ENCODE peak calls at places on chromosomes 3 and 15, in nine cellular contexts. B is EH; F is HCT116; L is activated naive CD4-positive, alpha-beta T cell treated with anti-CD3 and anti-CD28 coated beads, Interleukin-2, amount 10 ng/mL, durations not matched to agents 7 days and 5 days; V is NCI-H1417; S is effector memory CD8-positive, alpha-beta T cell; H is adrenal gland; W is HFF-Myc; X is activated effector memory CD4-positive, alpha-beta T cell treated with anti-CD3 and anti-CD28 coated beads, Interleukin-2, amount 50 U/mL, for 16 hours. C is an unnamed sample.

GRCh38 chr15:22918056-22918455 is 62.1 kb downstream of the CYFIP1 start:
- DNase-seq in B (peak), X (no peak), W (peak), S (no peak), H (no peak), V (no peak), F (peak), L (no peak), C (no peak)

GRCh38 chr15:101029971-101030661 is 111.0 kb downstream of the LRRK1 start:
- DNase-seq in H (no peak), S (no peak), F (no peak), V (no peak), B (no peak), X (no peak), W (no peak), L (no peak), C (no peak)

GRCh38 chr3:59660852-59661624 is 611.2 kb upstream of the CFAP20DC start:
- DNase-seq in F (no peak), H (no peak), X (no peak), S (no peak), L (no peak), W (no peak), B (no peak), V (peak), C (no peak)

GRCh38 chr3:139982404-139982803 is 47.4 kb downstream of the CLSTN2 start:
- DNase-seq in W (no peak), S (no peak), H (no peak), X (no peak), L (no peak), B (no peak), F (no peak), V (peak), C (no peak)

GRCh38 chr15:80071652-80072051 is 12.2 kb downstream of the ZFAND6 start:
- DNase-seq in L (no peak), H (no peak), X (no peak), W (no peak), S (no peak), B (no peak), F (no peak), V (no peak), C (no peak)

GRCh38 chr3:165148901-165149441 is 47.2 kb downstream of the SLITRK3 start:
- DNase-seq in F (no peak), H (no peak), B (no peak), W (no peak), S (no peak), V (no peak), L (no peak), X (no peak), C (no peak)

GRCh38 chr3:46184469-46184868 is 23.6 kb downstream of the CCR1 start:
- DNase-seq in L (no peak), W (no peak), F (peak), H (no peak), X (no peak), S (no peak), B (peak), V (no peak), C (no peak)

GRCh38 chr3:71022552-71023335 is 560.8 kb downstream of the FOXP1 start:
- DNase-seq in B (peak), X (no peak), V (no peak), F (no peak), L (no peak), W (no peak), H (peak), S (no peak), C (no peak)

GRCh38 chr3:190338717-190339116 is 16.5 kb upstream of the CLDN1 start:
- DNase-seq in F (peak), H (peak), V (no peak), B (peak), L (no peak), S (no peak), W (no peak), X (no peak), C (no peak)

GRCh38 chr15:68157074-68157473 is 48.1 kb downstream of the CALML4 start:
- DNase-seq in F (no peak), B (no peak), S (no peak), H (no peak), L (no peak), W (no peak), X (no peak), V (no peak), C (no peak)

GRCh38 chr15:34795267-34796081 is at the start of gene ACTC1:
- DNase-seq in V (no peak), L (no peak), B (peak), S (no peak), F (no peak), X (no peak), W (no peak), H (peak), C (peak)

GRCh38 chr3:124557433-124558232 is 172.6 kb upstream of the UMPS start:
- DNase-seq in B (peak), X (no peak), F (no peak), L (no peak), V (peak), H (peak), W (no peak), S (no peak), C (no peak)

GRCh38 chr3:32712506-32713055 is 27.6 kb downstream of the CNOT10 start:
- DNase-seq in W (no peak), V (no peak), L (no peak), X (no peak), B (peak), H (no peak), F (no peak), S (no peak), C (no peak)

GRCh38 chr3:14145236-14145635 is 20.4 kb downstream of the TMEM43 start:
- DNase-seq in B (peak), F (no peak), L (no peak), S (no peak), W (no peak), X (no peak), H (no peak), V (peak), C (no peak)

GRCh38 chr15:25864966-25865365 is 1.8 kb upstream of the ATP10A start:
- DNase-seq in L (no peak), B (peak), S (no peak), F (no peak), X (no peak), H (no peak), W (no peak), V (no peak), C (no peak)

GRCh38 chr3:5274116-5274515 is 86.6 kb downstream of the EDEM1 start:
- DNase-seq in V (no peak), W (no peak), F (no peak), S (no peak), H (no peak), B (no peak), X (no peak), L (no peak), C (no peak)

GRCh38 chr15:76501726-76502125 is 165.2 kb downstream of the ISL2 start:
- DNase-seq in F (no peak), W (no peak), V (no peak), B (peak), L (no peak), X (no peak), S (no peak), H (no peak), C (no peak)

GRCh38 chr3:49489247-49489646 is 19.2 kb downstream of the DAG1 start:
- DNase-seq in B (no peak), F (no peak), W (no peak), L (no peak), X (no peak), H (no peak), V (no peak), S (no peak), C (no peak)

C was measured in NCI-H460.